ENCODE peak calls at places on chromosomes 7 and 10, in five cellular contexts. One of them, this sample, is unnamed.

GRCh38 chr10:78261291-78261690 is 227.6 kb downstream of the RPS24 start:
- DNase-seq in hypothalamus: no peak
- DNase-seq in transverse colon: no peak
- DNase-seq in NCI-H1092: no peak
- DNase-seq in left ventricle myocardium inferior: no peak
- DNase-seq in this sample: no peak

GRCh38 chr7:22147113-22147512 is 201.4 kb upstream of the CDCA7L start:
- DNase-seq in hypothalamus: no peak
- DNase-seq in transverse colon: no peak
- DNase-seq in NCI-H1092: no peak
- DNase-seq in left ventricle myocardium inferior: no peak
- DNase-seq in this sample: no peak

GRCh38 chr7:37508063-37508462 is 59.4 kb upstream of the ELMO1 start:
- DNase-seq in hypothalamus: no peak
- DNase-seq in transverse colon: no peak
- DNase-seq in NCI-H1092: no peak
- DNase-seq in left ventricle myocardium inferior: no peak
- DNase-seq in this sample: no peak

GRCh38 chr7:74625446-74625845 is 32.1 kb upstream of the GTF2I start:
- DNase-seq in hypothalamus: peak; percentile 15
- DNase-seq in transverse colon: no peak
- DNase-seq in NCI-H1092: no peak
- DNase-seq in left ventricle myocardium inferior: no peak
- DNase-seq in this sample: no peak

GRCh38 chr10:6542999-6543430 is 37.1 kb downstream of the PRKCQ start:
- DNase-seq in hypothalamus: no peak
- DNase-seq in transverse colon: no peak
- DNase-seq in NCI-H1092: no peak
- DNase-seq in left ventricle myocardium inferior: no peak
- DNase-seq in this sample: no peak

GRCh38 chr7:124992881-124993562 is 63.4 kb upstream of the POT1 start:
- DNase-seq in hypothalamus: no peak
- DNase-seq in transverse colon: no peak
- DNase-seq in NCI-H1092: no peak
- DNase-seq in left ventricle myocardium inferior: no peak
- DNase-seq in this sample: peak; percentile 41

GRCh38 chr10:79239275-79239779 is 107.9 kb upstream of the PPIF start:
- DNase-seq in hypothalamus: peak; percentile 47
- DNase-seq in transverse colon: no peak
- DNase-seq in NCI-H1092: no peak
- DNase-seq in left ventricle myocardium inferior: peak; percentile 36
- DNase-seq in this sample: no peak

GRCh38 chr7:148838905-148839304 is 45.2 kb downstream of the EZH2 start:
- DNase-seq in hypothalamus: no peak
- DNase-seq in transverse colon: no peak
- DNase-seq in NCI-H1092: no peak
- DNase-seq in left ventricle myocardium inferior: no peak
- DNase-seq in this sample: no peak

This sample was measured in ureter.